ENCODE peak calls at places on chromosomes 16 and 17, in four cellular contexts. W, D, T and K are unnamed samples.

GRCh38 chr16:84907046-84907445 is 87.3 kb downstream of the CRISPLD2 start:
- DNase-seq in W (no peak), D (no peak), T (no peak), K (no peak)

GRCh38 chr16:50021509-50021908 is 3.5 kb upstream of the CNEP1R1 start:
- DNase-seq in W (peak; percentile 31), D (no peak), T (peak; percentile 63), K (no peak)

GRCh38 chr16:19118938-19119431 is 5.2 kb downstream of the ITPRIPL2 start:
- DNase-seq in W (peak; percentile 83), D (no peak), T (no peak), K (no peak)

GRCh38 chr17:38357488-38358123 is 6.0 kb downstream of the SOCS7 start:
- DNase-seq in W (no peak), D (no peak), T (no peak), K (no peak)

GRCh38 chr17:77889866-77890760 is 68.4 kb upstream of the TNRC6C start:
- DNase-seq in W (no peak), D (no peak), T (no peak), K (no peak)

GRCh38 chr16:19524866-19525723 is 1.4 kb downstream of the CCP110 start:
- DNase-seq in W (peak; percentile 17), D (peak; percentile 45), T (no peak), K (no peak)

GRCh38 chr17:44108440-44109311 is 14.8 kb downstream of the HDAC5 start:
- DNase-seq in W (peak; percentile 76), D (no peak), T (peak; percentile 97), K (no peak)

GRCh38 chr17:5226940-5227878 is 7.5 kb downstream of the SCIMP start:
- DNase-seq in W (no peak), D (peak; percentile 92), T (no peak), K (no peak)

GRCh38 chr16:67173808-67174705 is 3.7 kb downstream of the NOL3 start:
- DNase-seq in W (no peak), D (no peak), T (peak; percentile 82), K (no peak)

GRCh38 chr17:34989473-34989872 is 9.2 kb downstream of the LIG3 start:
- DNase-seq in W (no peak), D (no peak), T (no peak), K (no peak)

GRCh38 chr16:15518412-15519351 is 84.3 kb downstream of the BMERB1 start:
- DNase-seq in W (no peak), D (no peak), T (no peak), K (no peak)

GRCh38 chr17:67656494-67657203 is 61.1 kb upstream of the NOL11 start:
- DNase-seq in W (no peak), D (peak; percentile 51), T (no peak), K (no peak)

GRCh38 chr17:48629411-48629759 is 3.2 kb upstream of the HOXB9 start:
- DNase-seq in W (no peak), D (no peak), T (no peak), K (no peak)

GRCh38 chr16:81873221-81873620 is 94.1 kb downstream of the PLCG2 start:
- DNase-seq in W (no peak), D (no peak), T (no peak), K (no peak)

GRCh38 chr16:28187595-28188004 is 24.2 kb downstream of the XPO6 start:
- DNase-seq in W (no peak), D (peak; percentile 73), T (no peak), K (no peak)

GRCh38 chr16:22070361-22071351 is 21.7 kb upstream of the VWA3A start:
- DNase-seq in W (no peak), D (no peak), T (no peak), K (no peak)

GRCh38 chr16:88844412-88845118 is 12.2 kb downstream of the GALNS start:
- DNase-seq in W (no peak), D (no peak), T (no peak), K (no peak)

GRCh38 chr17:65359016-65359415 is 202.4 kb downstream of the AXIN2 start:
- DNase-seq in W (no peak), D (no peak), T (no peak), K (no peak)

GRCh38 chr16:67456383-67457140 is 24.4 kb downstream of the ATP6V0D1 start:
- DNase-seq in W (no peak), D (no peak), T (no peak), K (no peak)

GRCh38 chr16:21281698-21282389 is 3.8 kb upstream of the CRYM start:
- DNase-seq in W (no peak), D (no peak), T (no peak), K (no peak)

GRCh38 chr16:30004811-30005242 is 6.0 kb downstream of the DOC2A start:
- DNase-seq in W (no peak), D (no peak), T (no peak), K (no peak)

GRCh38 chr17:79341816-79342215 is 267.2 kb downstream of the ENGASE start:
- DNase-seq in W (no peak), D (no peak), T (no peak), K (no peak)

GRCh38 chr17:9943343-9943742 is 38.3 kb upstream of the RCVRN start:
- DNase-seq in W (no peak), D (no peak), T (no peak), K (no peak)

GRCh38 chr16:80894091-80894490 is 89.7 kb upstream of the CDYL2 start:
- DNase-seq in W (no peak), D (no peak), T (no peak), K (no peak)

GRCh38 chr17:40122944-40123810 is 1.4 kb downstream of the MSL1 start:
- DNase-seq in W (peak; percentile 74), D (no peak), T (no peak), K (no peak)

GRCh38 chr16:72848759-72849664 is 198.9 kb downstream of the ZFHX3 start:
- DNase-seq in W (no peak), D (no peak), T (no peak), K (no peak)

GRCh38 chr16:81881228-81881627 is 102.1 kb downstream of the PLCG2 start:
- DNase-seq in W (no peak), D (no peak), T (no peak), K (no peak)

GRCh38 chr17:39064374-39064773 is 87.1 kb downstream of the PLXDC1 start:
- DNase-seq in W (no peak), D (no peak), T (no peak), K (no peak)

GRCh38 chr16:7343271-7343670 is 10.6 kb downstream of the RBFOX1 start:
- DNase-seq in W (no peak), D (no peak), T (no peak), K (no peak)

GRCh38 chr17:41402161-41402560 is 4.8 kb upstream of the KRT31 start:
- DNase-seq in W (no peak), D (no peak), T (no peak), K (no peak)

GRCh38 chr16:28297784-28298510 is 5.6 kb downstream of the SBK1 start:
- DNase-seq in W (no peak), D (no peak), T (no peak), K (no peak)

GRCh38 chr16:84294196-84295142 is at the start of gene WFDC1:
- DNase-seq in W (no peak), D (no peak), T (no peak), K (peak; percentile 58)

GRCh38 chr17:2815781-2816185 is 19.5 kb downstream of the RAP1GAP2 start:
- DNase-seq in W (no peak), D (no peak), T (no peak), K (no peak)

GRCh38 chr16:86347916-86348555 is 162.3 kb upstream of the FOXF1 start:
- DNase-seq in W (no peak), D (no peak), T (no peak), K (no peak)

GRCh38 chr17:50311483-50311882 is 34.4 kb upstream of the XYLT2 start:
- DNase-seq in W (no peak), D (no peak), T (no peak), K (no peak)

GRCh38 chr17:50316016-50316587 is 29.8 kb upstream of the XYLT2 start:
- DNase-seq in W (no peak), D (peak; percentile 48), T (no peak), K (no peak)

GRCh38 chr17:50317121-50317520 is 28.8 kb upstream of the XYLT2 start:
- DNase-seq in W (no peak), D (no peak), T (no peak), K (no peak)

GRCh38 chr17:50312311-50312710 is 33.6 kb upstream of the XYLT2 start:
- DNase-seq in W (no peak), D (no peak), T (no peak), K (no peak)

DNA sequence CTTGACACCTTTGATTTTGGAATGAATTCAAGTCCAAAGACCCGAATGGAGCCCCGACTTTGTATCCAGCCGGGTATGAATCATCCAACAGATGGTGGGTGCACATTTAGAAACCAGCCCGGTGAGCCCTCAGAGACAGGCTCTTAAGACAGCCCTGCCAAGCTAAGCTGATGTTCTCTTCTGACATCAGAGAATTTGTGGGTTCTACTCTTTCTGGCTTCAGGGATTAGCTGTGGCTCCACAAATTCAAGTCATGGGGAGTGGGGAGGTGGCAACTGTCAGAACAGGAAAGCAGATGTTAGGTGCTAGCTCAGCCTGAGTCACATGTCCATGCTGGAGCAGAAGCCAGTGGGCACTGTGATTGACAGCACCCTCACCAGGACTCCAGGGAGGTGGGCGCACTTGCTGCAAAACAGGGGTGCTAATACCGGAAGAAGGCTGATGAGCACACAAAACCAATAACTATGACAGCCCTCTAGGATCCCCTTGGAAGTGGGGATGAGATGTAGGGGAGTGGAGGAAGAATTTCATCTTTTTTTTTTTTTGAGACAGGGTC is 31.4 kb upstream of the XYLT2 start:
- DNase-seq in W (no peak), D (no peak), T (no peak), K (no peak)
- TF ChIP-seq CBX5 in W (no peak), D (no peak), T (no peak), K (no peak)

GRCh38 chr17:70687421-70687820 is 518.1 kb downstream of the KCNJ2 start:
- DNase-seq in W (no peak), D (no peak), T (no peak), K (no peak)
- TF ChIP-seq CBX5 in W (no peak), D (no peak), T (no peak), K (no peak)

GRCh38 chr16:57855188-57855587 is 52.9 kb upstream of the KIFC3 start:
- DNase-seq in W (no peak), D (no peak), T (no peak), K (no peak)
- TF ChIP-seq CBX5 in W (no peak), D (no peak), T (no peak), K (no peak)

DNA sequence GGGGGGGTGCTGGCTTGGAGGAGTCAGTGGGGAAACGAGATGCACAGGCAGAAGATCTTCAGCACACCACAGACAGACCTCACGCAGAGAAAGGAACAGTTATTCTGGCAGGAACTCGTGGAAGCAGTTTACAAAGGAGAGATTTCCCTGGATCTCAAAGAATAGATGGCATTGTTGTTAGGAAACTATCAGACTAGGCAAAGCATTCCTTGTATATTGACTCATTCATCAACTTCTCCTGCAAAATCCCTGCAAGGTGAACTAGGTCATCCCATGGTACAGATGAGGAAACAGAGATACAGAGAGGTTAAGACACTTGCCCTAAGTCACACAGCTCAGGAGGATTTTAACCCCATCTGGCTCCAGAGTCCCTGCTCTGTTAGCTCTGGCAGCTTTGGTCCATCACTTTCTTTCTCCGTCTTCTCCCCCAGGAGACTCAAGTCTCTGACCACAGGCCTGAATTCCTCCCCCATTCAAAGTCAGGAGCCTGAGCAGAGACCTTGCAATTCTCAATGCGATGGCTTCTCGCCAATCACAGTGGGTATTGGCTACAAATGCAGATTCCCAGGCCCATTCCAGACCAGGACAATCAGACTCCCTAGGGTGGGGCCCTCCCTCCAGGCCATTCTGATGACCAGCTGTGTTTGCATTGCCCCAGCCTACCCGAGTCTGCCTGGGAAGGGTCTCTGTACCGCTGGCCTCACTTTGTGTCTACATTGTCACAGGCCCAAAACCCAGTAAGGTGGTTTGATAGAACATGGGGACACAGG is 56.4 kb downstream of the LITAF start:
- DNase-seq in W (no peak), D (no peak), T (peak; percentile 27), K (no peak)
- TF ChIP-seq CBX5 in W (no peak), D (no peak), T (no peak), K (no peak)